ENCODE peak calls at places on chromosome 21, in ten cellular contexts. One of them, this sample, is unnamed.

GRCh38 chr21:43266534-43266933 is 97.7 kb downstream of the CRYAA start:
- DNase-seq in Peyer's patch: no peak
- DNase-seq in H54: no peak
- DNase-seq in IMR-90: no peak
- DNase-seq in gastrocnemius medialis: no peak
- DNase-seq in sigmoid colon: no peak
- DNase-seq in heart left ventricle: peak
- DNase-seq in thyroid gland: no peak
- DNase-seq in transverse colon: no peak
- DNase-seq in uterus: no peak
- DNase-seq in this sample: no peak

GRCh38 chr21:29656504-29657227 is 283.1 kb downstream of the GRIK1 start:
- DNase-seq in uterus: no peak
- DNase-seq in thyroid gland: no peak
- DNase-seq in H54: peak
- DNase-seq in gastrocnemius medialis: no peak
- DNase-seq in IMR-90: peak
- DNase-seq in heart left ventricle: no peak
- DNase-seq in Peyer's patch: no peak
- DNase-seq in sigmoid colon: no peak
- DNase-seq in transverse colon: no peak
- DNase-seq in this sample: no peak

GRCh38 chr21:45376459-45377324 is 28.3 kb upstream of the COL18A1 start:
- DNase-seq in H54: no peak
- DNase-seq in transverse colon: no peak
- DNase-seq in uterus: peak
- DNase-seq in sigmoid colon: peak
- DNase-seq in heart left ventricle: peak
- DNase-seq in IMR-90: no peak
- DNase-seq in Peyer's patch: no peak
- DNase-seq in thyroid gland: no peak
- DNase-seq in gastrocnemius medialis: no peak
- DNase-seq in this sample: peak

GRCh38 chr21:42310411-42311001 is 4.7 kb downstream of the TFF3 start:
- DNase-seq in Peyer's patch: no peak
- DNase-seq in thyroid gland: peak
- DNase-seq in sigmoid colon: no peak
- DNase-seq in heart left ventricle: no peak
- DNase-seq in H54: no peak
- DNase-seq in transverse colon: no peak
- DNase-seq in IMR-90: no peak
- DNase-seq in uterus: no peak
- DNase-seq in gastrocnemius medialis: no peak
- DNase-seq in this sample: peak

GRCh38 chr21:39051561-39051949 is 131.7 kb downstream of the PSMG1 start:
- DNase-seq in uterus: no peak
- DNase-seq in sigmoid colon: no peak
- DNase-seq in IMR-90: peak
- DNase-seq in Peyer's patch: no peak
- DNase-seq in H54: no peak
- DNase-seq in thyroid gland: no peak
- DNase-seq in transverse colon: no peak
- DNase-seq in heart left ventricle: no peak
- DNase-seq in gastrocnemius medialis: no peak
- DNase-seq in this sample: no peak

GRCh38 chr21:38989745-38990423 is 184.2 kb downstream of the ETS2 start:
- DNase-seq in uterus: peak
- DNase-seq in gastrocnemius medialis: peak
- DNase-seq in Peyer's patch: no peak
- DNase-seq in heart left ventricle: no peak
- DNase-seq in transverse colon: no peak
- DNase-seq in IMR-90: peak
- DNase-seq in H54: no peak
- DNase-seq in sigmoid colon: peak
- DNase-seq in thyroid gland: peak
- DNase-seq in this sample: no peak

GRCh38 chr21:37503848-37504467 is 137.4 kb downstream of the DYRK1A start:
- DNase-seq in Peyer's patch: no peak
- DNase-seq in transverse colon: no peak
- DNase-seq in sigmoid colon: no peak
- DNase-seq in uterus: no peak
- DNase-seq in IMR-90: peak
- DNase-seq in thyroid gland: no peak
- DNase-seq in H54: peak
- DNase-seq in gastrocnemius medialis: no peak
- DNase-seq in heart left ventricle: no peak
- DNase-seq in this sample: no peak

GRCh38 chr21:34908424-34909055 is 140.6 kb downstream of the RUNX1 start:
- DNase-seq in thyroid gland: no peak
- DNase-seq in heart left ventricle: no peak
- DNase-seq in Peyer's patch: no peak
- DNase-seq in H54: no peak
- DNase-seq in transverse colon: no peak
- DNase-seq in IMR-90: no peak
- DNase-seq in uterus: peak
- DNase-seq in sigmoid colon: peak
- DNase-seq in gastrocnemius medialis: no peak
- DNase-seq in this sample: no peak

GRCh38 chr21:17495680-17496079 is 17.2 kb upstream of the CXADR start:
- DNase-seq in sigmoid colon: no peak
- DNase-seq in H54: no peak
- DNase-seq in gastrocnemius medialis: no peak
- DNase-seq in thyroid gland: no peak
- DNase-seq in uterus: no peak
- DNase-seq in transverse colon: no peak
- DNase-seq in heart left ventricle: no peak
- DNase-seq in Peyer's patch: no peak
- DNase-seq in IMR-90: no peak
- DNase-seq in this sample: no peak

GRCh38 chr21:22758478-22758877 is 1760.3 kb downstream of the NCAM2 start:
- DNase-seq in uterus: no peak
- DNase-seq in transverse colon: no peak
- DNase-seq in gastrocnemius medialis: no peak
- DNase-seq in IMR-90: no peak
- DNase-seq in thyroid gland: no peak
- DNase-seq in H54: no peak
- DNase-seq in Peyer's patch: no peak
- DNase-seq in sigmoid colon: no peak
- DNase-seq in heart left ventricle: no peak
- DNase-seq in this sample: no peak

GRCh38 chr21:41564871-41565281 is 56.9 kb upstream of the TMPRSS2 start:
- DNase-seq in sigmoid colon: no peak
- DNase-seq in transverse colon: peak
- DNase-seq in IMR-90: no peak
- DNase-seq in heart left ventricle: no peak
- DNase-seq in uterus: no peak
- DNase-seq in Peyer's patch: no peak
- DNase-seq in gastrocnemius medialis: no peak
- DNase-seq in thyroid gland: no peak
- DNase-seq in H54: no peak
- DNase-seq in this sample: no peak

GRCh38 chr21:41631564-41632461 is 123.9 kb upstream of the TMPRSS2 start:
- DNase-seq in sigmoid colon: no peak
- DNase-seq in IMR-90: no peak
- DNase-seq in transverse colon: peak
- DNase-seq in heart left ventricle: no peak
- DNase-seq in thyroid gland: peak
- DNase-seq in gastrocnemius medialis: no peak
- DNase-seq in uterus: no peak
- DNase-seq in Peyer's patch: no peak
- DNase-seq in H54: peak
- DNase-seq in this sample: no peak

GRCh38 chr21:44884059-44884458 is 10.6 kb upstream of the PTTG1IP start:
- DNase-seq in IMR-90: no peak
- DNase-seq in transverse colon: no peak
- DNase-seq in Peyer's patch: no peak
- DNase-seq in sigmoid colon: peak
- DNase-seq in H54: no peak
- DNase-seq in thyroid gland: no peak
- DNase-seq in gastrocnemius medialis: no peak
- DNase-seq in heart left ventricle: peak
- DNase-seq in uterus: no peak
- DNase-seq in this sample: no peak

GRCh38 chr21:42293649-42294272 is 21.4 kb downstream of the TFF3 start:
- DNase-seq in gastrocnemius medialis: no peak
- DNase-seq in sigmoid colon: no peak
- DNase-seq in thyroid gland: no peak
- DNase-seq in uterus: no peak
- DNase-seq in H54: no peak
- DNase-seq in transverse colon: no peak
- DNase-seq in heart left ventricle: no peak
- DNase-seq in Peyer's patch: no peak
- DNase-seq in IMR-90: no peak
- DNase-seq in this sample: no peak

GRCh38 chr21:44255519-44255981 is 6.1 kb downstream of the DNMT3L start:
- DNase-seq in uterus: no peak
- DNase-seq in Peyer's patch: no peak
- DNase-seq in sigmoid colon: peak
- DNase-seq in transverse colon: no peak
- DNase-seq in thyroid gland: no peak
- DNase-seq in H54: peak
- DNase-seq in heart left ventricle: no peak
- DNase-seq in IMR-90: peak
- DNase-seq in gastrocnemius medialis: no peak
- DNase-seq in this sample: peak

GRCh38 chr21:18725653-18726052 is 322.1 kb upstream of the TMPRSS15 start:
- DNase-seq in gastrocnemius medialis: no peak
- DNase-seq in transverse colon: no peak
- DNase-seq in thyroid gland: no peak
- DNase-seq in uterus: no peak
- DNase-seq in sigmoid colon: no peak
- DNase-seq in heart left ventricle: no peak
- DNase-seq in H54: no peak
- DNase-seq in IMR-90: no peak
- DNase-seq in Peyer's patch: no peak
- DNase-seq in this sample: no peak

GRCh38 chr21:46216132-46216747 is 12.3 kb downstream of the LSS start:
- DNase-seq in H54: no peak
- DNase-seq in transverse colon: no peak
- DNase-seq in thyroid gland: no peak
- DNase-seq in sigmoid colon: peak
- DNase-seq in uterus: peak
- DNase-seq in gastrocnemius medialis: no peak
- DNase-seq in heart left ventricle: no peak
- DNase-seq in IMR-90: no peak
- DNase-seq in Peyer's patch: no peak
- DNase-seq in this sample: peak

GRCh38 chr21:41207401-41208388 is 39.7 kb downstream of the BACE2 start:
- DNase-seq in heart left ventricle: peak
- DNase-seq in Peyer's patch: no peak
- DNase-seq in thyroid gland: peak
- DNase-seq in IMR-90: peak
- DNase-seq in gastrocnemius medialis: peak
- DNase-seq in transverse colon: peak
- DNase-seq in sigmoid colon: peak
- DNase-seq in uterus: peak
- DNase-seq in H54: no peak
- DNase-seq in this sample: no peak

GRCh38 chr21:40511976-40512375 is 335.0 kb downstream of the DSCAM start:
- DNase-seq in thyroid gland: no peak
- DNase-seq in uterus: no peak
- DNase-seq in heart left ventricle: no peak
- DNase-seq in IMR-90: no peak
- DNase-seq in H54: no peak
- DNase-seq in Peyer's patch: no peak
- DNase-seq in sigmoid colon: no peak
- DNase-seq in transverse colon: no peak
- DNase-seq in gastrocnemius medialis: no peak
- DNase-seq in this sample: no peak

GRCh38 chr21:33641339-33642026 is at the start of gene CRYZL1:
- DNase-seq in heart left ventricle: peak
- DNase-seq in thyroid gland: peak
- DNase-seq in H54: peak
- DNase-seq in sigmoid colon: peak
- DNase-seq in gastrocnemius medialis: peak
- DNase-seq in IMR-90: peak
- DNase-seq in transverse colon: peak
- DNase-seq in uterus: peak
- DNase-seq in Peyer's patch: peak
- DNase-seq in this sample: peak
- TF ChIP-seq POLR2A in heart left ventricle: peak
- TF ChIP-seq POLR2A in thyroid gland: peak
- TF ChIP-seq POLR2A in H54: peak
- TF ChIP-seq POLR2A in sigmoid colon: no peak
- TF ChIP-seq POLR2A in gastrocnemius medialis: peak
- TF ChIP-seq POLR2A in IMR-90: peak
- TF ChIP-seq POLR2A in transverse colon: peak
- TF ChIP-seq POLR2A in uterus: peak
- TF ChIP-seq POLR2A in Peyer's patch: peak
- TF ChIP-seq POLR2A in this sample: no peak

GRCh38 chr21:26845066-26845749 is at the start of gene ADAMTS1:
- DNase-seq in thyroid gland: peak
- DNase-seq in H54: peak
- DNase-seq in transverse colon: peak
- DNase-seq in gastrocnemius medialis: peak
- DNase-seq in IMR-90: peak
- DNase-seq in Peyer's patch: peak
- DNase-seq in sigmoid colon: peak
- DNase-seq in uterus: peak
- DNase-seq in heart left ventricle: peak
- DNase-seq in this sample: peak
- TF ChIP-seq POLR2A in thyroid gland: peak
- TF ChIP-seq POLR2A in H54: peak
- TF ChIP-seq POLR2A in transverse colon: peak
- TF ChIP-seq POLR2A in gastrocnemius medialis: peak
- TF ChIP-seq POLR2A in IMR-90: peak
- TF ChIP-seq POLR2A in Peyer's patch: peak
- TF ChIP-seq POLR2A in sigmoid colon: peak
- TF ChIP-seq POLR2A in uterus: peak
- TF ChIP-seq POLR2A in heart left ventricle: peak
- TF ChIP-seq POLR2A in this sample: no peak

DNA sequence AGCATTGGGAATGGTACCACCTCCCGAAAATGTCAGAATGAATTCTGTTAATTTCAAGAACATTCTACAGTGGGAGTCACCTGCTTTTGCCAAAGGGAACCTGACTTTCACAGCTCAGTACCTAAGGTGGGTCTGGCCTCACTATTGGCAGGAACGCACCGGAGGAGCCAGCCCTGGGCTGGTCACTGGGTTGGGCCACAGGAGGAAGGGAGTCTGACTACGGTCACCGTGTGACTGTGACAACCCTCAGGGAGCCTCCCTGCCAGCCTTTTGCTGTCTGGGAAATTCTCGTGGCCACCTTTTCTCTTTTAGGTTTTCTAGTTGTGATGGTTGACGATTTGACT is 2.2 kb downstream of the IL10RB start:
- DNase-seq in gastrocnemius medialis: no peak
- DNase-seq in uterus: no peak
- DNase-seq in thyroid gland: no peak
- DNase-seq in transverse colon: peak
- DNase-seq in Peyer's patch: no peak
- DNase-seq in sigmoid colon: no peak
- DNase-seq in heart left ventricle: no peak
- DNase-seq in IMR-90: no peak
- DNase-seq in H54: no peak
- DNase-seq in this sample: no peak
- TF ChIP-seq POLR2A in gastrocnemius medialis: no peak
- TF ChIP-seq POLR2A in uterus: no peak
- TF ChIP-seq POLR2A in thyroid gland: no peak
- TF ChIP-seq POLR2A in transverse colon: no peak
- TF ChIP-seq POLR2A in Peyer's patch: no peak
- TF ChIP-seq POLR2A in sigmoid colon: no peak
- TF ChIP-seq POLR2A in heart left ventricle: no peak
- TF ChIP-seq POLR2A in IMR-90: no peak
- TF ChIP-seq POLR2A in H54: no peak
- TF ChIP-seq POLR2A in this sample: no peak

GRCh38 chr21:27643326-27643725 is 676.4 kb upstream of the ADAMTS5 start:
- DNase-seq in thyroid gland: no peak
- DNase-seq in heart left ventricle: no peak
- DNase-seq in IMR-90: no peak
- DNase-seq in transverse colon: no peak
- DNase-seq in sigmoid colon: no peak
- DNase-seq in Peyer's patch: no peak
- DNase-seq in gastrocnemius medialis: no peak
- DNase-seq in H54: no peak
- DNase-seq in uterus: no peak
- DNase-seq in this sample: no peak
- TF ChIP-seq POLR2A in thyroid gland: no peak
- TF ChIP-seq POLR2A in heart left ventricle: no peak
- TF ChIP-seq POLR2A in IMR-90: no peak
- TF ChIP-seq POLR2A in transverse colon: no peak
- TF ChIP-seq POLR2A in sigmoid colon: no peak
- TF ChIP-seq POLR2A in Peyer's patch: no peak
- TF ChIP-seq POLR2A in gastrocnemius medialis: no peak
- TF ChIP-seq POLR2A in H54: no peak
- TF ChIP-seq POLR2A in uterus: no peak
- TF ChIP-seq POLR2A in this sample: no peak

This sample was measured in spleen.